ENCODE peak calls at places on chromosomes 5 and 9, in nine cellular contexts. Y, X, J, P, R, G, S, O and I are unnamed samples.

GRCh38 chr5:96333397-96333790 is 99.7 kb downstream of the PCSK1 start:
- DNase-seq in P (no peak), G (no peak), Y (peak), J (peak), S (no peak), O (no peak), R (no peak), X (no peak), I (no peak)

GRCh38 chr5:53616939-53617549 is 56.6 kb downstream of the NDUFS4 start:
- DNase-seq in X (no peak), P (no peak), G (no peak), Y (no peak), J (no peak), O (no peak), S (peak), R (no peak), I (no peak)

GRCh38 chr9:109880276-109881169 is 100.5 kb downstream of the PALM2AKAP2 start:
- DNase-seq in O (no peak), S (peak), J (no peak), P (no peak), R (no peak), Y (peak), G (no peak), X (no peak), I (no peak)

GRCh38 chr9:37862530-37862929 is 41.4 kb downstream of the SLC25A51 start:
- DNase-seq in X (no peak), J (no peak), S (no peak), R (no peak), P (no peak), G (no peak), O (no peak), Y (no peak), I (no peak)

GRCh38 chr5:131968396-131968954 is 23.0 kb upstream of the MEIKIN start:
- DNase-seq in G (no peak), J (no peak), X (no peak), S (no peak), P (no peak), O (no peak), Y (no peak), R (no peak), I (no peak)

GRCh38 chr9:73773896-73774295 is 622.2 kb downstream of the ANXA1 start:
- DNase-seq in R (no peak), J (no peak), O (no peak), P (no peak), S (no peak), Y (no peak), X (no peak), G (no peak), I (no peak)

GRCh38 chr5:137636846-137637515 is 98.9 kb downstream of the KLHL3 start:
- DNase-seq in G (no peak), X (no peak), S (no peak), J (no peak), P (no peak), Y (no peak), O (no peak), R (no peak), I (no peak)

GRCh38 chr9:81080900-81081299 is 608.4 kb downstream of the TLE1 start:
- DNase-seq in S (peak), O (no peak), R (no peak), X (no peak), G (no peak), J (no peak), Y (no peak), P (no peak), I (no peak)